ENCODE peak calls at places on chromosomes 1 and 21, in seven cellular contexts. G, Y, W, B, A, Q and X are unnamed samples.

GRCh38 chr1:246790833-246791232 is 66.6 kb downstream of the SCCPDH start:
- DNase-seq in B (no peak), Y (no peak), A (no peak), Q (no peak), G (no peak), W (no peak), X (no peak)

GRCh38 chr1:16253332-16253922 is 16.4 kb upstream of the CPLANE2 start:
- DNase-seq in W (no peak), B (no peak), Y (no peak), Q (no peak), A (no peak), G (no peak), X (no peak)

GRCh38 chr1:53375440-53375839 is 47.6 kb upstream of the LRP8 start:
- DNase-seq in Q (no peak), G (no peak), W (no peak), Y (no peak), B (no peak), A (no peak), X (no peak)

GRCh38 chr1:145845514-145846161 is at the start of gene NUDT17:
- DNase-seq in Q (peak; percentile 53), B (peak; percentile 69), Y (peak; percentile 82), G (peak; percentile 73), W (peak; percentile 92), A (peak; percentile 73), X (peak; percentile 67)

GRCh38 chr21:42587036-42587435 is 66.4 kb upstream of the PDE9A start:
- DNase-seq in B (no peak), A (no peak), G (no peak), Y (no peak), W (no peak), Q (no peak), X (no peak)

GRCh38 chr21:29684106-29684505 is 255.7 kb downstream of the GRIK1 start:
- DNase-seq in A (no peak), Y (no peak), G (no peak), B (no peak), Q (no peak), W (no peak), X (no peak)

GRCh38 chr1:205774277-205775014 is 836 bp downstream of the RAB29 start:
- DNase-seq in B (no peak), G (peak; percentile 31), Q (no peak), Y (peak; percentile 59), W (peak; percentile 5), A (peak; percentile 9), X (peak; percentile 42)

GRCh38 chr21:35204850-35205564 is 155.9 kb upstream of the RUNX1 start:
- DNase-seq in Q (peak; percentile 55), W (no peak), G (no peak), Y (no peak), B (no peak), A (peak; percentile 97), X (no peak)

GRCh38 chr1:66532798-66533783 is 862 bp upstream of the SGIP1 start:
- DNase-seq in B (peak; percentile 27), Y (peak; percentile 30), Q (peak; percentile 20), W (no peak), A (peak; percentile 90), G (no peak), X (no peak)

GRCh38 chr1:41740630-41741239 is 178.0 kb downstream of the HIVEP3 start:
- DNase-seq in Y (peak; percentile 43), A (no peak), G (no peak), W (no peak), Q (no peak), B (no peak), X (no peak)

GRCh38 chr21:32472890-32473765 is 60.6 kb downstream of the EVA1C start:
- DNase-seq in B (no peak), Y (no peak), G (no peak), W (no peak), A (no peak), Q (no peak), X (no peak)

GRCh38 chr1:183633676-183634343 is 1.8 kb downstream of the ARPC5 start:
- DNase-seq in Y (peak; percentile 30), B (peak; percentile 28), W (peak; percentile 83), Q (peak; percentile 81), G (no peak), A (peak; percentile 90), X (peak; percentile 8)

GRCh38 chr21:33368124-33368523 is 35.1 kb upstream of the IFNGR2 start:
- DNase-seq in G (no peak), Y (no peak), W (no peak), A (no peak), Q (no peak), B (no peak), X (no peak)

GRCh38 chr1:231106347-231106746 is 55.5 kb upstream of the TRIM67 start:
- DNase-seq in G (no peak), W (no peak), B (no peak), Q (peak; percentile 61), A (peak; percentile 90), Y (no peak), X (no peak)

GRCh38 chr1:107936498-107937481 is 28.2 kb downstream of the VAV3 start:
- DNase-seq in B (no peak), Y (peak; percentile 70), A (peak; percentile 93), G (peak; percentile 34), Q (peak; percentile 49), W (no peak), X (peak; percentile 49)

GRCh38 chr1:211551628-211552465 is 27.1 kb downstream of the SLC30A1 start:
- DNase-seq in W (no peak), Y (no peak), Q (no peak), B (no peak), G (no peak), A (peak; percentile 74), X (no peak)

GRCh38 chr1:152743371-152744145 is 14.3 kb upstream of the KPRP start:
- DNase-seq in Y (no peak), Q (no peak), G (no peak), A (no peak), W (no peak), B (no peak), X (no peak)

GRCh38 chr1:41314376-41314775 is 46.9 kb upstream of the FOXO6 start:
- DNase-seq in W (no peak), Y (no peak), Q (no peak), G (no peak), B (no peak), A (no peak), X (no peak)

GRCh38 chr1:227428803-227429202 is 110.5 kb upstream of the CDC42BPA start:
- DNase-seq in Q (no peak), Y (no peak), A (peak; percentile 70), G (no peak), W (no peak), B (no peak), X (no peak)

GRCh38 chr1:66768935-66769334 is 16.7 kb downstream of the DYNLT5 start:
- DNase-seq in Y (no peak), A (no peak), G (no peak), B (no peak), Q (no peak), W (no peak), X (no peak)

GRCh38 chr1:229028509-229028908 is 242.4 kb upstream of the RAB4A start:
- DNase-seq in B (no peak), Y (no peak), W (no peak), Q (no peak), G (no peak), A (no peak), X (no peak)

GRCh38 chr1:156642265-156643185 is 608 bp downstream of the BCAN start:
- DNase-seq in Y (no peak), B (no peak), W (peak; percentile 38), A (no peak), Q (no peak), G (no peak), X (no peak)

GRCh38 chr21:36749935-36750578 is 51.1 kb downstream of the SIM2 start:
- DNase-seq in G (no peak), Q (no peak), B (no peak), A (peak; percentile 42), Y (no peak), W (peak; percentile 62), X (no peak)

GRCh38 chr1:43279666-43280065 is 5.7 kb downstream of the C1orf210 start:
- DNase-seq in Q (no peak), G (no peak), Y (no peak), A (no peak), B (no peak), W (no peak), X (no peak)

GRCh38 chr1:222040163-222040900 is 298.4 kb upstream of the DUSP10 start:
- DNase-seq in G (no peak), A (no peak), B (no peak), Q (no peak), Y (no peak), W (no peak), X (no peak)

GRCh38 chr1:209875510-209875909 is 47.7 kb downstream of the UTP25 start:
- DNase-seq in B (no peak), A (peak; percentile 73), G (no peak), W (peak; percentile 44), Q (peak; percentile 38), Y (no peak), X (no peak)

GRCh38 chr1:174230399-174230798 is 71.1 kb downstream of the RABGAP1L start:
- DNase-seq in W (no peak), A (no peak), B (no peak), Q (no peak), G (no peak), Y (no peak), X (no peak)

GRCh38 chr1:185816460-185816859 is 82.3 kb downstream of the HMCN1 start:
- DNase-seq in B (no peak), A (peak; percentile 25), W (no peak), Q (no peak), Y (no peak), G (no peak), X (no peak)

GRCh38 chr1:211259596-211260126 is 495 bp downstream of the RCOR3 start:
- DNase-seq in W (no peak), Q (peak; percentile 15), A (peak; percentile 69), G (peak; percentile 52), Y (no peak), B (peak; percentile 74), X (no peak)

GRCh38 chr1:100543640-100544039 is 5.7 kb downstream of the GPR88 start:
- DNase-seq in Y (peak; percentile 59), Q (no peak), W (no peak), G (no peak), A (no peak), B (no peak), X (no peak)

GRCh38 chr21:15966651-15967050 is 236.9 kb downstream of the USP25 start:
- DNase-seq in B (no peak), W (no peak), G (no peak), Q (no peak), Y (no peak), A (no peak), X (no peak)

GRCh38 chr1:168609133-168609715 is 32.8 kb downstream of the XCL1 start:
- DNase-seq in A (peak; percentile 21), Q (peak; percentile 32), Y (no peak), B (no peak), W (peak; percentile 36), G (no peak), X (no peak)

GRCh38 chr1:86104606-86105532 is 51.7 kb downstream of the COL24A1 start:
- DNase-seq in W (no peak), G (no peak), A (no peak), Q (no peak), B (no peak), Y (no peak), X (no peak)

GRCh38 chr1:191901651-191902050 is 256.6 kb upstream of the RGS18 start:
- DNase-seq in A (no peak), Q (no peak), Y (no peak), G (no peak), B (no peak), W (no peak), X (no peak)